ENCODE peak calls at places on chromosomes 11 and 22, in eight cellular contexts. One of them, this sample, is unnamed.

GRCh38 chr22:24208012-24208749 is 26.9 kb downstream of the SUSD2 start:
- DNase-seq in cardiac muscle cell: peak; percentile 98
- DNase-seq in fibroblast of mammary gland: peak; percentile 99
- DNase-seq in HFFc6: peak; percentile 96
- DNase-seq in foreskin keratinocyte: peak; percentile 97
- DNase-seq in CD4-positive, alpha-beta T cell: no peak
- DNase-seq in fibroblast of pulmonary artery: peak; percentile 99
- DNase-seq in A549: peak; percentile 96
- DNase-seq in this sample: no peak

GRCh38 chr22:21791635-21792625 is 56.3 kb upstream of the YPEL1 start:
- DNase-seq in HFFc6: no peak
- DNase-seq in CD4-positive, alpha-beta T cell: no peak
- DNase-seq in fibroblast of mammary gland: peak; percentile 68
- DNase-seq in fibroblast of pulmonary artery: peak; percentile 30
- DNase-seq in foreskin keratinocyte: peak; percentile 49
- DNase-seq in A549: peak; percentile 9
- DNase-seq in cardiac muscle cell: peak; percentile 50
- DNase-seq in this sample: no peak

GRCh38 chr11:112968988-112969714 is 7.9 kb downstream of the NCAM1 start:
- DNase-seq in A549: no peak
- DNase-seq in CD4-positive, alpha-beta T cell: no peak
- DNase-seq in foreskin keratinocyte: no peak
- DNase-seq in fibroblast of pulmonary artery: peak; percentile 63
- DNase-seq in cardiac muscle cell: peak; percentile 78
- DNase-seq in HFFc6: no peak
- DNase-seq in fibroblast of mammary gland: peak; percentile 8
- DNase-seq in this sample: no peak

GRCh38 chr11:83813296-83813695 is 527.1 kb upstream of the CCDC90B start:
- DNase-seq in fibroblast of mammary gland: no peak
- DNase-seq in CD4-positive, alpha-beta T cell: no peak
- DNase-seq in cardiac muscle cell: no peak
- DNase-seq in foreskin keratinocyte: no peak
- DNase-seq in A549: no peak
- DNase-seq in fibroblast of pulmonary artery: no peak
- DNase-seq in HFFc6: no peak
- DNase-seq in this sample: no peak

GRCh38 chr22:44146088-44146861 is 34.5 kb upstream of the PARVG start:
- DNase-seq in cardiac muscle cell: no peak
- DNase-seq in A549: no peak
- DNase-seq in CD4-positive, alpha-beta T cell: no peak
- DNase-seq in HFFc6: no peak
- DNase-seq in foreskin keratinocyte: no peak
- DNase-seq in fibroblast of mammary gland: peak; percentile 2
- DNase-seq in fibroblast of pulmonary artery: no peak
- DNase-seq in this sample: no peak

GRCh38 chr11:20592741-20593140 is 6.7 kb upstream of the SLC6A5 start:
- DNase-seq in HFFc6: no peak
- DNase-seq in fibroblast of mammary gland: no peak
- DNase-seq in foreskin keratinocyte: no peak
- DNase-seq in fibroblast of pulmonary artery: no peak
- DNase-seq in CD4-positive, alpha-beta T cell: no peak
- DNase-seq in A549: no peak
- DNase-seq in cardiac muscle cell: no peak
- DNase-seq in this sample: no peak

GRCh38 chr11:11608783-11609232 is 13.0 kb downstream of the GALNT18 start:
- DNase-seq in cardiac muscle cell: peak; percentile 41
- DNase-seq in fibroblast of mammary gland: peak; percentile 47
- DNase-seq in CD4-positive, alpha-beta T cell: no peak
- DNase-seq in A549: peak; percentile 29
- DNase-seq in foreskin keratinocyte: peak; percentile 95
- DNase-seq in fibroblast of pulmonary artery: peak; percentile 8
- DNase-seq in HFFc6: peak; percentile 47
- DNase-seq in this sample: no peak

GRCh38 chr11:112241486-112241885 is 15.3 kb downstream of the PTS start:
- DNase-seq in CD4-positive, alpha-beta T cell: no peak
- DNase-seq in HFFc6: peak; percentile 77
- DNase-seq in fibroblast of mammary gland: peak; percentile 63
- DNase-seq in fibroblast of pulmonary artery: peak; percentile 71
- DNase-seq in A549: no peak
- DNase-seq in foreskin keratinocyte: no peak
- DNase-seq in cardiac muscle cell: peak; percentile 94
- DNase-seq in this sample: no peak

GRCh38 chr11:57491371-57492061 is 24.0 kb downstream of the SLC43A1 start:
- DNase-seq in CD4-positive, alpha-beta T cell: peak; percentile 25
- DNase-seq in A549: peak; percentile 48
- DNase-seq in HFFc6: no peak
- DNase-seq in fibroblast of mammary gland: peak; percentile 36
- DNase-seq in cardiac muscle cell: peak; percentile 46
- DNase-seq in fibroblast of pulmonary artery: peak; percentile 44
- DNase-seq in foreskin keratinocyte: no peak
- DNase-seq in this sample: peak; percentile 78

GRCh38 chr22:36239401-36240171 is at the start of gene APOL2:
- DNase-seq in A549: peak; percentile 85
- DNase-seq in foreskin keratinocyte: peak; percentile 91
- DNase-seq in fibroblast of pulmonary artery: peak; percentile 93
- DNase-seq in cardiac muscle cell: peak; percentile 94
- DNase-seq in CD4-positive, alpha-beta T cell: peak; percentile 74
- DNase-seq in HFFc6: peak; percentile 93
- DNase-seq in fibroblast of mammary gland: peak; percentile 93
- DNase-seq in this sample: peak; percentile 97
- TF ChIP-seq CTCF in A549: peak; percentile 28
- TF ChIP-seq CTCF in foreskin keratinocyte: peak; percentile 84
- TF ChIP-seq CTCF in fibroblast of pulmonary artery: peak; percentile 74
- TF ChIP-seq CTCF in cardiac muscle cell: peak; percentile 80
- TF ChIP-seq CTCF in CD4-positive, alpha-beta T cell: peak; percentile 60
- TF ChIP-seq CTCF in HFFc6: peak; percentile 71
- TF ChIP-seq CTCF in fibroblast of mammary gland: peak; percentile 71
- TF ChIP-seq CTCF in this sample: peak; percentile 82

GRCh38 chr11:43269229-43269928 is 42.4 kb upstream of the API5 start:
- DNase-seq in foreskin keratinocyte: no peak
- DNase-seq in fibroblast of mammary gland: no peak
- DNase-seq in cardiac muscle cell: no peak
- DNase-seq in HFFc6: no peak
- DNase-seq in A549: no peak
- DNase-seq in CD4-positive, alpha-beta T cell: no peak
- DNase-seq in fibroblast of pulmonary artery: no peak
- DNase-seq in this sample: peak; percentile 70

GRCh38 chr11:43270468-43270867 is 41.3 kb upstream of the API5 start:
- DNase-seq in cardiac muscle cell: no peak
- DNase-seq in HFFc6: no peak
- DNase-seq in fibroblast of pulmonary artery: no peak
- DNase-seq in A549: no peak
- DNase-seq in fibroblast of mammary gland: no peak
- DNase-seq in CD4-positive, alpha-beta T cell: no peak
- DNase-seq in foreskin keratinocyte: no peak
- DNase-seq in this sample: no peak

GRCh38 chr11:43268161-43268560 is 43.6 kb upstream of the API5 start:
- DNase-seq in A549: no peak
- DNase-seq in CD4-positive, alpha-beta T cell: no peak
- DNase-seq in HFFc6: no peak
- DNase-seq in fibroblast of mammary gland: no peak
- DNase-seq in fibroblast of pulmonary artery: no peak
- DNase-seq in foreskin keratinocyte: no peak
- DNase-seq in cardiac muscle cell: no peak
- DNase-seq in this sample: no peak

DNA sequence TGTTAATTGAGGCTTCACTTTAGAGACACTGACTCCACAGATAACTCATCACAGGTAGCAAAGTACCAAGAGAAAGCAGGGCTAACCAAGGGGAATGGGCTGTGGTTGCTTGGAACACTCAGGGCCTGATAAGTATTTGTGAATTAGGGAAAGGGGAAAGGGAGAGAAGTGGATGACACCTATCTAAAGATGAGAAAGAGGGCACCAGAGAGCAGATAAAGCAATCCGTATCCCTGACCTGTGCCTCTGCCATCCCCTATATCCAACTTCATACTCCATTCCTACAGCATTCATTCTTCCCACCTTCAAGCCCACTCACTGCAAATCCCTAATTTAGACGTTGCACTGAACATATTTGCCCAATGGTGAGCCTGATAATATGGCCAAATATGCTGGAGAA is 43.0 kb upstream of the API5 start:
- DNase-seq in cardiac muscle cell: no peak
- DNase-seq in A549: no peak
- DNase-seq in HFFc6: no peak
- DNase-seq in foreskin keratinocyte: no peak
- DNase-seq in fibroblast of mammary gland: no peak
- DNase-seq in fibroblast of pulmonary artery: no peak
- DNase-seq in CD4-positive, alpha-beta T cell: no peak
- DNase-seq in this sample: no peak
- TF ChIP-seq CTCF in cardiac muscle cell: no peak
- TF ChIP-seq CTCF in A549: no peak
- TF ChIP-seq CTCF in HFFc6: no peak
- TF ChIP-seq CTCF in foreskin keratinocyte: no peak
- TF ChIP-seq CTCF in fibroblast of mammary gland: no peak
- TF ChIP-seq CTCF in fibroblast of pulmonary artery: no peak
- TF ChIP-seq CTCF in CD4-positive, alpha-beta T cell: no peak
- TF ChIP-seq CTCF in this sample: no peak

DNA sequence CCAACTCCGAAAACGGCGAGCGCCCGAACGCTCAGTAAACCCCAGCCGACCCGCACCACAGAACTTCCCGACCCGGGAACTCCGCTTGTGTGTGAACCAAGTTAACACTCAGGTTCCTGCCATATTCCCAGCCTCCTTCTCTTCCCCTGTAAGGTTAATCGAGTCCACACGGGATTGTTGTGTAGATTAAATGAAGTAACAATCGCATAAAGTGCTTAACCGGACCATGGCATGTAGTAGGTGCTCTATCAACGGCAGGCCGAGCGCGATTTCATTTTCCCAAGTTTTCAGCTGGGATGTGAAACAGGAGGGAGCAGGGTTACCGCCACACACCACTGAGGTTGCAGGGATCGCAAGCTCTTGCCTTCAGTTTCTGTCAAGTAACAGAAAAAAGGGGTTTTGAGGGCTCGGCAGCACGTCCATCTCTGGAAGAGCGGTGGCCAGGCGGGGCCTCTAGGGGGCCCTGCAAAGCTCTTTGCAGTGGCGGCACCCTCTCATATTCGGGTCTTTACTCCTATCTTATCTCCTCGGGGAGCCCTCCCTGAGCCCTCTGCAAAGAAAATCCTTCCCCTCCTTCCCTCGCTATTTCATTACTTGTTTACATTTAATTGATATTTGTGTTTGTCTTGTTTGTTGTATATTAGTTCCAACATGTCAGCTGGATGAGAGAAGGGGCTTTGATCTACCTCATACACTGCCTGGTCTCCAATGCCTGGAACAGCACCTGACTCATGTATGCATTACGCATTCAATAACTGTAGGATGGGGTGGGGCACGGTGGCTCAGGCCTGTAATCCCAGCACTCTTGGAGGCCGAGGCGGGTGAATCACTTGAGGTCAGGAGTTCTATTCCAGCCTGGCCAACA is 792 bp upstream of the PLEKHA7 start:
- DNase-seq in foreskin keratinocyte: peak; percentile 28
- DNase-seq in cardiac muscle cell: peak; percentile 21
- DNase-seq in HFFc6: no peak
- DNase-seq in fibroblast of mammary gland: peak; percentile 70
- DNase-seq in fibroblast of pulmonary artery: peak; percentile 5
- DNase-seq in A549: peak; percentile 89
- DNase-seq in CD4-positive, alpha-beta T cell: no peak
- DNase-seq in this sample: no peak
- TF ChIP-seq CTCF in foreskin keratinocyte: no peak
- TF ChIP-seq CTCF in cardiac muscle cell: peak; percentile 56
- TF ChIP-seq CTCF in HFFc6: peak; percentile 28
- TF ChIP-seq CTCF in fibroblast of mammary gland: peak; percentile 31
- TF ChIP-seq CTCF in fibroblast of pulmonary artery: peak; percentile 27
- TF ChIP-seq CTCF in A549: peak; percentile 66
- TF ChIP-seq CTCF in CD4-positive, alpha-beta T cell: peak; percentile 39
- TF ChIP-seq CTCF in this sample: no peak

DNA sequence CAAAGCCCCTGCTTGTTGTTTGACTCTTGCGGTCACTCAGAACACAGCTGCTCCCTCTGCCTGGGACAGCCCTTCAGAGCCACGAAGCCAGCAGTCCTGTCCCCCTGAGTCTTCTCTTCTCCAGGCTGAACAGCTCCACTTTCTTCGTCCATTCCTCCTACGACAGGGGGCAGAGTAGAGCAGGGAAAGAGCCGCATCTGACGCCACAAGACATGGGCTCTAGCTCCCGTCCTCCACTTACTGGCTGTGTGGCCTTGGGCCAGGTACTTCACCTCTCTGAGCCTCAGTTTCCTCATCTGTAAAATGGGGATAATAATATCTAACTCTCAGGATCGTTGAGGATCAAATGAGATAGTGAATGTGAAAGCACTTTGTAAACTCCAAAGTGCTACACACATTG is 29.9 kb downstream of the CHRDL2 start:
- DNase-seq in cardiac muscle cell: no peak
- DNase-seq in fibroblast of pulmonary artery: no peak
- DNase-seq in HFFc6: no peak
- DNase-seq in A549: peak; percentile 67
- DNase-seq in CD4-positive, alpha-beta T cell: no peak
- DNase-seq in foreskin keratinocyte: no peak
- DNase-seq in fibroblast of mammary gland: no peak
- DNase-seq in this sample: no peak
- TF ChIP-seq CTCF in cardiac muscle cell: peak; percentile 29
- TF ChIP-seq CTCF in fibroblast of pulmonary artery: peak; percentile 25
- TF ChIP-seq CTCF in HFFc6: peak; percentile 23
- TF ChIP-seq CTCF in A549: peak; percentile 27
- TF ChIP-seq CTCF in CD4-positive, alpha-beta T cell: no peak
- TF ChIP-seq CTCF in foreskin keratinocyte: peak; percentile 32
- TF ChIP-seq CTCF in fibroblast of mammary gland: no peak
- TF ChIP-seq CTCF in this sample: no peak

DNA sequence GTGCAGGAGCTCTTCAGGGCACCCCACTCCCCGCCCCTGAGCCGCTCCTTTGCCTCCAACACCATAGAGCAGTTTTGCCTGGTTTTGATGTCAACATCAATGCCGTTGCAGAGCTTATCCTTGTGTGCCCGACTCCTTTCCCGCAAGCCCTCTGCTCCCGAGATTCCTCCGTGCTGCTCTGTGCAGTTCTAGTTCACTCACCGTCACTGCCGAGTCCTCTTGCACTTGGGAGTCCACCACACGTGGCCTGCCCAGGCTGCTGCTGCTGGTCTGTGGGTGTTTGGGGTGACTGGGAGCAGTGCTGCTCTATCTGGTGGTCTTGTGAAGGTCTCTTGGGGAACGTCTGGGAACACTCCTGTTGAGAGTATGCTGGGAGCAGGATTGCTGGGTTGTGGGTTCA is 63.8 kb upstream of the ANO1 start:
- DNase-seq in foreskin keratinocyte: no peak
- DNase-seq in HFFc6: no peak
- DNase-seq in A549: no peak
- DNase-seq in CD4-positive, alpha-beta T cell: no peak
- DNase-seq in fibroblast of pulmonary artery: no peak
- DNase-seq in fibroblast of mammary gland: no peak
- DNase-seq in cardiac muscle cell: no peak
- DNase-seq in this sample: peak; percentile 55
- TF ChIP-seq CTCF in foreskin keratinocyte: no peak
- TF ChIP-seq CTCF in HFFc6: no peak
- TF ChIP-seq CTCF in A549: no peak
- TF ChIP-seq CTCF in CD4-positive, alpha-beta T cell: no peak
- TF ChIP-seq CTCF in fibroblast of pulmonary artery: no peak
- TF ChIP-seq CTCF in fibroblast of mammary gland: no peak
- TF ChIP-seq CTCF in cardiac muscle cell: no peak
- TF ChIP-seq CTCF in this sample: no peak

GRCh38 chr11:5004429-5005274 is 10.0 kb downstream of the OR51L1 start:
- DNase-seq in cardiac muscle cell: peak; percentile 74
- DNase-seq in CD4-positive, alpha-beta T cell: no peak
- DNase-seq in HFFc6: peak; percentile 28
- DNase-seq in A549: peak; percentile 62
- DNase-seq in fibroblast of mammary gland: peak; percentile 62
- DNase-seq in foreskin keratinocyte: peak; percentile 71
- DNase-seq in fibroblast of pulmonary artery: peak; percentile 72
- DNase-seq in this sample: no peak
- TF ChIP-seq CTCF in cardiac muscle cell: peak; percentile 62
- TF ChIP-seq CTCF in CD4-positive, alpha-beta T cell: no peak
- TF ChIP-seq CTCF in HFFc6: peak; percentile 73
- TF ChIP-seq CTCF in A549: peak; percentile 51
- TF ChIP-seq CTCF in fibroblast of mammary gland: peak; percentile 63
- TF ChIP-seq CTCF in foreskin keratinocyte: peak; percentile 75
- TF ChIP-seq CTCF in fibroblast of pulmonary artery: peak; percentile 71
- TF ChIP-seq CTCF in this sample: no peak

This sample was measured in spleen.